ENCODE peak calls at places on chromosome 7, in five cellular contexts. J, Q, D, K and N are unnamed samples.

GRCh38 chr7:155818820-155819168 is 6.5 kb upstream of the SHH start:
- DNase-seq in K (no peak), D (no peak), J (no peak), Q (no peak), N (no peak)

GRCh38 chr7:130365511-130366441 is 14.5 kb upstream of the CPA1 start:
- DNase-seq in D (peak; percentile 43), Q (peak; percentile 94), J (no peak), K (peak; percentile 99), N (peak; percentile 99)

GRCh38 chr7:39664057-39664456 is 40.7 kb downstream of the RALA start:
- DNase-seq in D (no peak), Q (no peak), K (no peak), J (no peak), N (no peak)

GRCh38 chr7:50047716-50048115 is 45.3 kb downstream of the ZPBP start:
- DNase-seq in J (no peak), K (no peak), Q (no peak), D (no peak), N (no peak)

GRCh38 chr7:89606479-89606878 is 547.8 kb upstream of the STEAP1 start:
- DNase-seq in K (no peak), Q (no peak), J (no peak), D (no peak), N (no peak)

GRCh38 chr7:4850262-4850795 is 11.5 kb downstream of the PAPOLB start:
- DNase-seq in K (no peak), D (no peak), J (no peak), Q (no peak), N (no peak)

GRCh38 chr7:101232141-101232821 is 5.3 kb downstream of the CLDN15 start:
- DNase-seq in K (peak; percentile 44), D (no peak), J (peak; percentile 66), Q (no peak), N (no peak)

GRCh38 chr7:91046322-91047088 is 217.7 kb upstream of the FZD1 start:
- DNase-seq in Q (no peak), K (no peak), D (no peak), J (no peak), N (no peak)

GRCh38 chr7:141158562-141158961 is 84.7 kb downstream of the TMEM178B start:
- DNase-seq in K (no peak), Q (peak; percentile 99), D (no peak), J (peak; percentile 37), N (no peak)

GRCh38 chr7:11343818-11344413 is 370.2 kb downstream of the PHF14 start:
- DNase-seq in K (peak; percentile 43), D (no peak), Q (peak; percentile 48), J (no peak), N (peak; percentile 74)

GRCh38 chr7:16668978-16669377 is 23.0 kb downstream of the BZW2 start:
- DNase-seq in Q (peak; percentile 51), K (no peak), J (no peak), D (no peak), N (no peak)

GRCh38 chr7:3159039-3159438 is 115.4 kb upstream of the CARD11 start:
- DNase-seq in D (no peak), J (no peak), Q (peak; percentile 26), K (no peak), N (no peak)

GRCh38 chr7:55369427-55369826 is 4.3 kb downstream of the LANCL2 start:
- DNase-seq in D (no peak), J (no peak), Q (peak; percentile 88), K (no peak), N (no peak)

GRCh38 chr7:105840981-105841749 is 35.2 kb downstream of the ATXN7L1 start:
- DNase-seq in Q (peak; percentile 54), J (no peak), D (no peak), K (no peak), N (no peak)

GRCh38 chr7:33040803-33041516 is 21.6 kb downstream of the NT5C3A start:
- DNase-seq in D (peak; percentile 70), K (no peak), Q (no peak), J (peak; percentile 41), N (no peak)

GRCh38 chr7:135128931-135129330 is 18.9 kb upstream of the TMEM140 start:
- DNase-seq in J (no peak), D (no peak), K (no peak), Q (no peak), N (no peak)

GRCh38 chr7:274262-274661 is 15.7 kb upstream of the FOXL3 start:
- DNase-seq in Q (no peak), J (no peak), K (no peak), D (no peak), N (no peak)

GRCh38 chr7:2802504-2803341 is 41.4 kb downstream of the GNA12 start:
- DNase-seq in J (no peak), K (peak; percentile 90), Q (peak; percentile 30), D (no peak), N (no peak)

GRCh38 chr7:69430502-69431145 is 167.7 kb upstream of the AUTS2 start:
- DNase-seq in Q (peak; percentile 58), K (peak; percentile 33), D (no peak), J (no peak), N (peak; percentile 67)

GRCh38 chr7:121544726-121545125 is 148.6 kb upstream of the FAM3C start:
- DNase-seq in J (no peak), K (no peak), D (peak; percentile 41), Q (peak; percentile 99), N (no peak)

GRCh38 chr7:93226310-93226709 is at the start of gene HEPACAM2:
- DNase-seq in D (no peak), Q (no peak), K (peak; percentile 92), J (no peak), N (peak; percentile 83)

GRCh38 chr7:79137942-79138341 is 315.5 kb downstream of the MAGI2 start:
- DNase-seq in Q (peak; percentile 92), D (no peak), J (no peak), K (no peak), N (no peak)

GRCh38 chr7:1706721-1707613 is 36.9 kb downstream of the ELFN1 start:
- DNase-seq in Q (no peak), D (no peak), K (no peak), J (no peak), N (no peak)

GRCh38 chr7:131188367-131189339 is 139.0 kb upstream of the MKLN1 start:
- DNase-seq in K (no peak), J (no peak), D (peak; percentile 61), Q (peak; percentile 99), N (no peak)

GRCh38 chr7:100556541-100556940 is 17.2 kb downstream of the SAP25 start:
- DNase-seq in K (no peak), Q (peak; percentile 63), D (no peak), J (no peak), N (no peak)

GRCh38 chr7:3482147-3482921 is 181.3 kb downstream of the SDK1 start:
- DNase-seq in K (peak; percentile 79), Q (peak; percentile 44), J (no peak), D (no peak), N (peak; percentile 44)

GRCh38 chr7:148662646-148663045 is 36.1 kb upstream of the CUL1 start:
- DNase-seq in K (no peak), D (no peak), J (no peak), Q (peak; percentile 52), N (no peak)

GRCh38 chr7:140674356-140674800 is 1.6 kb downstream of the ADCK2 start:
- DNase-seq in D (no peak), K (no peak), J (peak; percentile 71), Q (no peak), N (no peak)